ENCODE peak calls at places on chromosome 1, in ten cellular contexts. One of them, this sample, is unnamed.

GRCh38 chr1:20666804-20667203 is 5.6 kb upstream of the DDOST start:
- ATAC-seq in central memory CD8-positive, alpha-beta T cell: no peak
- ATAC-seq in T-helper 17 cell: peak; percentile 36
- ATAC-seq in effector memory CD8-positive, alpha-beta T cell: peak; percentile 29
- ATAC-seq in HepG2: peak; percentile 37
- ATAC-seq in IMR-90: no peak
- ATAC-seq in psoas muscle: no peak
- ATAC-seq in left lung: no peak
- ATAC-seq in activated naive CD8-positive, alpha-beta T cell treated with anti-CD3 and anti-CD28 coated beads, Interleukin-2, amount 10 ng/mL, durations not matched to agents 7 days and 5 days: peak; percentile 77
- ATAC-seq in upper lobe of left lung: no peak
- ATAC-seq in this sample: peak; percentile 16

GRCh38 chr1:11559211-11559970 is 80.4 kb downstream of the DISP3 start:
- ATAC-seq in central memory CD8-positive, alpha-beta T cell: no peak
- ATAC-seq in T-helper 17 cell: no peak
- ATAC-seq in effector memory CD8-positive, alpha-beta T cell: no peak
- ATAC-seq in HepG2: no peak
- ATAC-seq in IMR-90: no peak
- ATAC-seq in psoas muscle: no peak
- ATAC-seq in left lung: no peak
- ATAC-seq in activated naive CD8-positive, alpha-beta T cell treated with anti-CD3 and anti-CD28 coated beads, Interleukin-2, amount 10 ng/mL, durations not matched to agents 7 days and 5 days: no peak
- ATAC-seq in upper lobe of left lung: no peak
- ATAC-seq in this sample: peak; percentile 65

GRCh38 chr1:15578921-15579682 is 5.7 kb downstream of the AGMAT start:
- ATAC-seq in central memory CD8-positive, alpha-beta T cell: peak; percentile 94
- ATAC-seq in T-helper 17 cell: peak; percentile 82
- ATAC-seq in effector memory CD8-positive, alpha-beta T cell: peak; percentile 88
- ATAC-seq in HepG2: no peak
- ATAC-seq in IMR-90: no peak
- ATAC-seq in psoas muscle: peak; percentile 2
- ATAC-seq in left lung: no peak
- ATAC-seq in activated naive CD8-positive, alpha-beta T cell treated with anti-CD3 and anti-CD28 coated beads, Interleukin-2, amount 10 ng/mL, durations not matched to agents 7 days and 5 days: peak; percentile 85
- ATAC-seq in upper lobe of left lung: no peak
- ATAC-seq in this sample: peak; percentile 76

GRCh38 chr1:8478566-8478965 is 160.7 kb downstream of the SLC45A1 start:
- ATAC-seq in central memory CD8-positive, alpha-beta T cell: no peak
- ATAC-seq in T-helper 17 cell: no peak
- ATAC-seq in effector memory CD8-positive, alpha-beta T cell: no peak
- ATAC-seq in HepG2: peak; percentile 85
- ATAC-seq in IMR-90: no peak
- ATAC-seq in psoas muscle: no peak
- ATAC-seq in left lung: no peak
- ATAC-seq in activated naive CD8-positive, alpha-beta T cell treated with anti-CD3 and anti-CD28 coated beads, Interleukin-2, amount 10 ng/mL, durations not matched to agents 7 days and 5 days: no peak
- ATAC-seq in upper lobe of left lung: no peak
- ATAC-seq in this sample: no peak

GRCh38 chr1:180598333-180598979 is 33.4 kb upstream of the XPR1 start:
- ATAC-seq in central memory CD8-positive, alpha-beta T cell: no peak
- ATAC-seq in T-helper 17 cell: no peak
- ATAC-seq in effector memory CD8-positive, alpha-beta T cell: no peak
- ATAC-seq in HepG2: peak; percentile 94
- ATAC-seq in IMR-90: no peak
- ATAC-seq in psoas muscle: no peak
- ATAC-seq in left lung: peak; percentile 84
- ATAC-seq in activated naive CD8-positive, alpha-beta T cell treated with anti-CD3 and anti-CD28 coated beads, Interleukin-2, amount 10 ng/mL, durations not matched to agents 7 days and 5 days: no peak
- ATAC-seq in upper lobe of left lung: no peak
- ATAC-seq in this sample: peak; percentile 33

GRCh38 chr1:229374485-229374884 is 31.6 kb upstream of the CCSAP start:
- ATAC-seq in central memory CD8-positive, alpha-beta T cell: no peak
- ATAC-seq in T-helper 17 cell: no peak
- ATAC-seq in effector memory CD8-positive, alpha-beta T cell: no peak
- ATAC-seq in HepG2: no peak
- ATAC-seq in IMR-90: no peak
- ATAC-seq in psoas muscle: no peak
- ATAC-seq in left lung: no peak
- ATAC-seq in activated naive CD8-positive, alpha-beta T cell treated with anti-CD3 and anti-CD28 coated beads, Interleukin-2, amount 10 ng/mL, durations not matched to agents 7 days and 5 days: no peak
- ATAC-seq in upper lobe of left lung: no peak
- ATAC-seq in this sample: no peak

GRCh38 chr1:221315330-221315729 is 426.6 kb downstream of the DUSP10 start:
- ATAC-seq in central memory CD8-positive, alpha-beta T cell: no peak
- ATAC-seq in T-helper 17 cell: no peak
- ATAC-seq in effector memory CD8-positive, alpha-beta T cell: no peak
- ATAC-seq in HepG2: no peak
- ATAC-seq in IMR-90: peak; percentile 91
- ATAC-seq in psoas muscle: peak; percentile 54
- ATAC-seq in left lung: peak; percentile 62
- ATAC-seq in activated naive CD8-positive, alpha-beta T cell treated with anti-CD3 and anti-CD28 coated beads, Interleukin-2, amount 10 ng/mL, durations not matched to agents 7 days and 5 days: no peak
- ATAC-seq in upper lobe of left lung: peak; percentile 67
- ATAC-seq in this sample: no peak

GRCh38 chr1:92276082-92276481 is 22.7 kb downstream of the GLMN start:
- ATAC-seq in central memory CD8-positive, alpha-beta T cell: no peak
- ATAC-seq in T-helper 17 cell: no peak
- ATAC-seq in effector memory CD8-positive, alpha-beta T cell: no peak
- ATAC-seq in HepG2: no peak
- ATAC-seq in IMR-90: no peak
- ATAC-seq in psoas muscle: no peak
- ATAC-seq in left lung: no peak
- ATAC-seq in activated naive CD8-positive, alpha-beta T cell treated with anti-CD3 and anti-CD28 coated beads, Interleukin-2, amount 10 ng/mL, durations not matched to agents 7 days and 5 days: no peak
- ATAC-seq in upper lobe of left lung: no peak
- ATAC-seq in this sample: no peak

GRCh38 chr1:17732475-17732874 is 22.7 kb upstream of the ACTL8 start:
- ATAC-seq in central memory CD8-positive, alpha-beta T cell: no peak
- ATAC-seq in T-helper 17 cell: no peak
- ATAC-seq in effector memory CD8-positive, alpha-beta T cell: no peak
- ATAC-seq in HepG2: no peak
- ATAC-seq in IMR-90: peak; percentile 84
- ATAC-seq in psoas muscle: no peak
- ATAC-seq in left lung: no peak
- ATAC-seq in activated naive CD8-positive, alpha-beta T cell treated with anti-CD3 and anti-CD28 coated beads, Interleukin-2, amount 10 ng/mL, durations not matched to agents 7 days and 5 days: no peak
- ATAC-seq in upper lobe of left lung: peak; percentile 41
- ATAC-seq in this sample: no peak

This sample was measured in esophagus mucosa.